ENCODE peak calls at places on chromosomes 6 and 20, in four cellular contexts. M, Z, X and Y are unnamed samples.
A peak's percentile ranks its signal among the peaks of the same experiment; 100 is the strongest.

GRCh38 chr6:82144852-82145332 is 102.7 kb downstream of the IBTK start:
- DNase-seq in X (peak; percentile 4), Z (peak; percentile 56), M (peak; percentile 57), Y (peak; percentile 32)

GRCh38 chr6:104613416-104614001 is 246.2 kb downstream of the HACE1 start:
- DNase-seq in X (no peak), Z (peak; percentile 15), M (no peak), Y (no peak)

GRCh38 chr20:10061641-10062040 is 26.9 kb downstream of the ANKEF1 start:
- DNase-seq in Z (no peak), X (no peak), M (no peak), Y (no peak)

GRCh38 chr6:133512410-133513016 is 271.4 kb downstream of the EYA4 start:
- DNase-seq in M (peak; percentile 44), Z (peak; percentile 46), X (peak; percentile 42), Y (peak; percentile 26)

GRCh38 chr20:24836041-24836533 is 113.0 kb upstream of the CST7 start:
- DNase-seq in Z (no peak), X (no peak), M (no peak), Y (no peak)

GRCh38 chr6:47680724-47681123 is 17.7 kb upstream of the ADGRF4 start:
- DNase-seq in X (no peak), Z (no peak), M (no peak), Y (no peak)

GRCh38 chr6:2149370-2150006 is 95.9 kb downstream of the GMDS start:
- DNase-seq in M (no peak), X (no peak), Z (no peak), Y (no peak)

GRCh38 chr6:45483501-45483900 is 105.8 kb upstream of the SUPT3H start:
- DNase-seq in M (no peak), Z (no peak), X (no peak), Y (no peak)

GRCh38 chr6:136463796-136464542 is 86.3 kb downstream of the MAP7 start:
- DNase-seq in M (no peak), Z (no peak), X (no peak), Y (no peak)

GRCh38 chr20:52410182-52410647 is 218.6 kb upstream of the ZFP64 start:
- DNase-seq in X (peak; percentile 51), Z (no peak), M (no peak), Y (peak; percentile 12)

GRCh38 chr6:126054258-126054702 is 67.9 kb downstream of the TRMT11 start:
- DNase-seq in Z (no peak), X (peak; percentile 79), M (no peak), Y (peak; percentile 14)

GRCh38 chr6:1544000-1544399 is 65.7 kb upstream of the FOXC1 start:
- DNase-seq in Z (no peak), X (no peak), M (no peak), Y (no peak)

GRCh38 chr20:14189794-14190402 is 147.5 kb downstream of the FLRT3 start:
- DNase-seq in X (no peak), Z (peak; percentile 30), M (peak; percentile 31), Y (peak; percentile 21)

GRCh38 chr6:149964243-149965190 is 774 bp downstream of the ULBP1 start:
- DNase-seq in Z (no peak), X (no peak), M (no peak), Y (peak; percentile 50)

GRCh38 chr20:46367967-46368901 is 38.2 kb downstream of the ELMO2 start:
- DNase-seq in M (no peak), X (peak; percentile 87), Z (peak; percentile 56), Y (no peak)

GRCh38 chr6:138533667-138534066 is 34.4 kb upstream of the NHSL1 start:
- DNase-seq in X (no peak), M (no peak), Z (no peak), Y (no peak)

GRCh38 chr20:9025643-9026042 is 43.2 kb upstream of the PLCB4 start:
- DNase-seq in X (peak; percentile 23), Z (no peak), M (no peak), Y (no peak)

GRCh38 chr6:166770216-166771116 is 143.4 kb upstream of the RPS6KA2 start:
- DNase-seq in Z (no peak), M (no peak), X (no peak), Y (peak; percentile 52)

GRCh38 chr20:44354979-44355502 is 458 bp upstream of the HNF4A start:
- DNase-seq in M (peak; percentile 27), Z (peak; percentile 79), X (no peak), Y (no peak)

GRCh38 chr20:33465536-33466302 is 22.2 kb upstream of the SNTA1 start:
- DNase-seq in X (no peak), Z (peak; percentile 78), M (no peak), Y (no peak)

GRCh38 chr20:13009682-13010406 is 1.1 kb downstream of the SPTLC3 start:
- DNase-seq in M (no peak), X (no peak), Z (peak; percentile 63), Y (no peak)

GRCh38 chr6:123604067-123604466 is 32.7 kb downstream of the TRDN start:
- DNase-seq in X (no peak), M (no peak), Z (no peak), Y (no peak)

GRCh38 chr6:95469511-95469910 is 107.8 kb upstream of the MANEA start:
- DNase-seq in M (no peak), Z (no peak), X (no peak), Y (no peak)

GRCh38 chr6:47665112-47665511 is 33.3 kb upstream of the ADGRF4 start:
- DNase-seq in Z (no peak), X (no peak), M (peak; percentile 31), Y (no peak)

GRCh38 chr6:108588586-108588985 is 27.9 kb downstream of the FOXO3 start:
- DNase-seq in X (no peak), M (no peak), Z (no peak), Y (no peak)

GRCh38 chr6:157885211-157885788 is 62.3 kb downstream of the SNX9 start:
- DNase-seq in M (no peak), Z (no peak), X (no peak), Y (no peak)

GRCh38 chr6:118580585-118581419 is 32.7 kb downstream of the PLN start:
- DNase-seq in X (peak; percentile 72), M (peak; percentile 49), Z (peak; percentile 75), Y (peak; percentile 49)

GRCh38 chr6:2634151-2634964 is 116.4 kb downstream of the MYLK4 start:
- DNase-seq in X (peak; percentile 85), M (peak; percentile 75), Z (peak; percentile 51), Y (peak; percentile 93)

GRCh38 chr20:25022680-25023079 is 30.1 kb upstream of the APMAP start:
- DNase-seq in Z (no peak), X (no peak), M (no peak), Y (no peak)

GRCh38 chr20:56345911-56346310 is 12.9 kb upstream of the FAM210B start:
- DNase-seq in Z (no peak), X (no peak), M (no peak), Y (no peak)

GRCh38 chr6:104736545-104736944 is 123.2 kb downstream of the HACE1 start:
- DNase-seq in M (no peak), Z (no peak), X (no peak), Y (no peak)

DNA sequence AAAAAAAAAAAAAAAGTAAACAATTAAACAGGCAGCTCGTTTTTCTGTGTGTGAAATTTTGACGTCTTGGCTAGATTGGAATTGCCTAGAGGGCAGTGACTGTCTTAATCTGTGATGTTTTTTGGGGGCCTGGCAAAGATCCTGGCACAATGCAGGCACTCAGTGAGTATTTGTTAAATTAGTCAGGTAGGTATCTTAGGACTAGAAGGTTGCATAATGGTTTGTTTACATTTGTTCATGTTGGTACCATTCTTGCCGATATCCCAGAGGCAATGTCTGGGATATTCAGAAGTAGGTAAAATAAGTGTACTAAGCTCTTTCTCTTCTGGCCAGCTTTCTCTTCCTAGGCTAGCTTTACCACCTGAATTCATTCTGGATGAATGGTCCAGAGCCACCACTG is 2.5 kb downstream of the AAR2 start:
- DNase-seq in Z (no peak), M (no peak), X (no peak), Y (no peak)
- TF ChIP-seq ELF1 in Z (no peak), M (no peak), X (no peak), Y (no peak)

DNA sequence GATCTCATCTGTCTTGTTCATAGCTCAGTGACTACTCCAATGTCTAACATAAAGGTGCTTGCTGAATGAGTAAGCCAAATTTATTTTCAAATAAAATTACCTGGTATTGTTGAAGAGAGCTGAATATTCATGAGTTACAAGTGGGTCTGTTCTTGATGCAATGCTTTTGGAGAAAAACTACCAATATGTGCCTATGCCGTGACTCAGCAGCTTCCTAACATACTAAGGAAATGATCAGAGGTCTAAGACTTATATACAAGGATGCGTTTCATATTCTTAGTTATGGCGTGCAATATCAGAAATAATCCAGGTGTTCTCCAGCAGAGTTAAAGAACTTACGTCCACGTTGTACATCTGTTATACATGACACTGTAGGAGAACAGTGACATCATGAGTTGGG is 5.1 kb downstream of the FAM120B start:
- DNase-seq in X (no peak), Z (no peak), M (no peak), Y (no peak)
- H2AFZ ChIP-seq in X (no peak overlapping the region), Z (no peak overlapping the region), M (no peak overlapping the region), Y (no peak overlapping the region)

GRCh38 chr20:41467690-41468089 is 101.1 kb upstream of the EMILIN3 start:
- DNase-seq in Z (no peak), X (no peak), M (no peak), Y (no peak)
- TF ChIP-seq ELF1 in Z (no peak), X (no peak), M (no peak), Y (no peak)

GRCh38 chr20:58853976-58854637 is 1.6 kb downstream of the GNAS start:
- DNase-seq in Z (no peak), M (no peak), X (no peak), Y (peak; percentile 51)
- H2AFZ ChIP-seq in Z (no peak overlapping the region), M (no peak overlapping the region), X (no peak overlapping the region), Y (no peak overlapping the region)

DNA sequence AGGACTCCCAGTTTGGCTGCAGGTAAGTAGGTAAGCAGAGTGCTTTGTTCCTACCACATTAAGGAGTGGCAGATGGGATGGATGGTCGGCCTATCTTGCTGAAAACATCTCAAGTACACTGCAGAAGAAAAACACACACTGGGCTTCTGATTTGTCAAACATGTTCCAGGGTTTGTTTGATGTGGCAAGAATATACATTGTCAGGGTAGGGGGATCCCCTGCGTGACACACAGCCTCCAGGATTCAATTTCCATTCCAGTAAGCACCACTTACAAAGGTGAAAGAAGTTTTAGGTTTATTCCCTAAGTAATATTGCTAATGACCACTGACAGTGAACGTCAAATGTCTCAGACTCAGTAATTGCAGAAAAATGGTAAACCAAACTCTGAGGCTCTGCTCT is 26.0 kb upstream of the KIF16B start:
- DNase-seq in X (no peak), M (no peak), Z (no peak), Y (no peak)
- TF ChIP-seq ELF1 in X (no peak), M (no peak), Z (no peak), Y (no peak)

GRCh38 chr6:75213732-75214131 is 7.9 kb upstream of the COL12A1 start:
- DNase-seq in Z (no peak), X (no peak), M (no peak), Y (no peak)

GRCh38 chr6:75220365-75220764 is 14.5 kb upstream of the COL12A1 start:
- DNase-seq in X (no peak), Z (no peak), M (no peak), Y (no peak)

GRCh38 chr6:75219213-75219612 is 13.4 kb upstream of the COL12A1 start:
- DNase-seq in X (no peak), M (no peak), Z (no peak), Y (no peak)

GRCh38 chr6:75215291-75215690 is 9.4 kb upstream of the COL12A1 start:
- DNase-seq in X (no peak), Z (no peak), M (no peak), Y (no peak)

DNA sequence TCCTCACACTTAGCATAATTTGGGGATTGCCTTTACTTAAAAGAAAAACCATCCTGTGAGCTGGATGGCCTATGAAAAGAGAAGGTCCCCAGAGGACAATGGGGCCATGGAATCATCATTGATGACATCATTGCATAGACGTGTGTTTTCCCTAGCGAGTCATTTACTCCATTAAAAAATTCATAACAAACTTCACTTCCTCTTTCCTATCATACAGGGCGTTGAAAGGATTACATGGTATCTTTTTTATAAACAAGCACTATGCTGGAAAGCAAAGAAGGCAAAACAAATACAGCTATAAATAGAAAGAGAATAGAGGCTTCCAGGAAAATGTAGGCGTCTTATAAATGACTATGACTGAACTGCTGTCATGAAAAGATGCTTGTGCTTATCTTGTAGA is 11.3 kb upstream of the COL12A1 start:
- DNase-seq in M (no peak), X (no peak), Z (no peak), Y (no peak)
- H2AFZ ChIP-seq in M (peak overlapping the region; percentile 63), X (no peak overlapping the region), Z (no peak overlapping the region), Y (no peak overlapping the region)